ENCODE peak calls at places on chromosomes 11 and 22, in ten cellular contexts. One of them, this sample, is unnamed.

GRCh38 chr11:14443642-14444041 is 56.0 kb downstream of the COPB1 start:
- DNase-seq in coronary artery: no peak
- DNase-seq in ELR: peak
- DNase-seq in amygdala: no peak
- DNase-seq in EH: peak
- DNase-seq in HuH-7.5: no peak
- DNase-seq in ELF-1: no peak
- DNase-seq in stimulated activated naive B cell treated with anti-CD40 and anti-IgM and Interleukin-4, amounts not matched to agents 10 μg/mL and 1 μg/mL and 100 μg/mL, for 72 hours: no peak
- DNase-seq in heart right ventricle: no peak
- DNase-seq in SK-N-MC: no peak
- DNase-seq in this sample: no peak

GRCh38 chr22:44398791-44399190 is 86.0 kb upstream of the SHISAL1 start:
- DNase-seq in coronary artery: peak
- DNase-seq in heart right ventricle: peak
- DNase-seq in ELR: no peak
- DNase-seq in SK-N-MC: no peak
- DNase-seq in stimulated activated naive B cell treated with anti-CD40 and anti-IgM and Interleukin-4, amounts not matched to agents 10 μg/mL and 1 μg/mL and 100 μg/mL, for 72 hours: no peak
- DNase-seq in HuH-7.5: no peak
- DNase-seq in ELF-1: no peak
- DNase-seq in amygdala: no peak
- DNase-seq in EH: no peak
- DNase-seq in this sample: peak

GRCh38 chr11:130070829-130071205 is 1.1 kb downstream of the APLP2 start:
- DNase-seq in SK-N-MC: no peak
- DNase-seq in stimulated activated naive B cell treated with anti-CD40 and anti-IgM and Interleukin-4, amounts not matched to agents 10 μg/mL and 1 μg/mL and 100 μg/mL, for 72 hours: no peak
- DNase-seq in EH: peak
- DNase-seq in coronary artery: no peak
- DNase-seq in heart right ventricle: no peak
- DNase-seq in ELR: peak
- DNase-seq in ELF-1: no peak
- DNase-seq in amygdala: no peak
- DNase-seq in HuH-7.5: no peak
- DNase-seq in this sample: no peak

GRCh38 chr11:47981667-47982404 is 1.5 kb downstream of the PTPRJ start:
- DNase-seq in amygdala: no peak
- DNase-seq in SK-N-MC: no peak
- DNase-seq in ELF-1: peak
- DNase-seq in coronary artery: no peak
- DNase-seq in EH: no peak
- DNase-seq in ELR: no peak
- DNase-seq in stimulated activated naive B cell treated with anti-CD40 and anti-IgM and Interleukin-4, amounts not matched to agents 10 μg/mL and 1 μg/mL and 100 μg/mL, for 72 hours: no peak
- DNase-seq in heart right ventricle: peak
- DNase-seq in HuH-7.5: no peak
- DNase-seq in this sample: no peak

GRCh38 chr11:113193077-113193476 is 121.3 kb upstream of the TTC12 start:
- DNase-seq in coronary artery: no peak
- DNase-seq in heart right ventricle: no peak
- DNase-seq in stimulated activated naive B cell treated with anti-CD40 and anti-IgM and Interleukin-4, amounts not matched to agents 10 μg/mL and 1 μg/mL and 100 μg/mL, for 72 hours: no peak
- DNase-seq in HuH-7.5: no peak
- DNase-seq in EH: no peak
- DNase-seq in ELR: no peak
- DNase-seq in ELF-1: no peak
- DNase-seq in SK-N-MC: no peak
- DNase-seq in amygdala: no peak
- DNase-seq in this sample: peak

GRCh38 chr22:48342016-48342415 is 1485.7 kb downstream of the BRD1 start:
- DNase-seq in SK-N-MC: no peak
- DNase-seq in ELR: no peak
- DNase-seq in HuH-7.5: no peak
- DNase-seq in coronary artery: no peak
- DNase-seq in heart right ventricle: no peak
- DNase-seq in stimulated activated naive B cell treated with anti-CD40 and anti-IgM and Interleukin-4, amounts not matched to agents 10 μg/mL and 1 μg/mL and 100 μg/mL, for 72 hours: no peak
- DNase-seq in amygdala: no peak
- DNase-seq in ELF-1: no peak
- DNase-seq in EH: no peak
- DNase-seq in this sample: no peak

GRCh38 chr11:126766425-126766824 is 234.1 kb downstream of the KIRREL3 start:
- DNase-seq in EH: no peak
- DNase-seq in HuH-7.5: no peak
- DNase-seq in ELR: peak
- DNase-seq in stimulated activated naive B cell treated with anti-CD40 and anti-IgM and Interleukin-4, amounts not matched to agents 10 μg/mL and 1 μg/mL and 100 μg/mL, for 72 hours: no peak
- DNase-seq in heart right ventricle: no peak
- DNase-seq in ELF-1: no peak
- DNase-seq in amygdala: no peak
- DNase-seq in coronary artery: no peak
- DNase-seq in SK-N-MC: no peak
- DNase-seq in this sample: no peak

GRCh38 chr11:32172771-32173170 is 81.9 kb downstream of the RCN1 start:
- DNase-seq in HuH-7.5: no peak
- DNase-seq in stimulated activated naive B cell treated with anti-CD40 and anti-IgM and Interleukin-4, amounts not matched to agents 10 μg/mL and 1 μg/mL and 100 μg/mL, for 72 hours: no peak
- DNase-seq in ELF-1: peak
- DNase-seq in heart right ventricle: no peak
- DNase-seq in SK-N-MC: no peak
- DNase-seq in EH: peak
- DNase-seq in coronary artery: peak
- DNase-seq in amygdala: no peak
- DNase-seq in ELR: peak
- DNase-seq in this sample: no peak

GRCh38 chr11:132405728-132406127 is 1035.3 kb downstream of the NTM start:
- DNase-seq in ELF-1: peak
- DNase-seq in heart right ventricle: no peak
- DNase-seq in EH: no peak
- DNase-seq in coronary artery: no peak
- DNase-seq in SK-N-MC: no peak
- DNase-seq in amygdala: no peak
- DNase-seq in stimulated activated naive B cell treated with anti-CD40 and anti-IgM and Interleukin-4, amounts not matched to agents 10 μg/mL and 1 μg/mL and 100 μg/mL, for 72 hours: no peak
- DNase-seq in HuH-7.5: no peak
- DNase-seq in ELR: peak
- DNase-seq in this sample: no peak

GRCh38 chr11:1126491-1126926 is 31.2 kb upstream of the MUC5AC start:
- DNase-seq in HuH-7.5: no peak
- DNase-seq in ELF-1: no peak
- DNase-seq in amygdala: no peak
- DNase-seq in ELR: no peak
- DNase-seq in coronary artery: peak
- DNase-seq in SK-N-MC: no peak
- DNase-seq in heart right ventricle: no peak
- DNase-seq in EH: no peak
- DNase-seq in stimulated activated naive B cell treated with anti-CD40 and anti-IgM and Interleukin-4, amounts not matched to agents 10 μg/mL and 1 μg/mL and 100 μg/mL, for 72 hours: no peak
- DNase-seq in this sample: no peak

GRCh38 chr11:7595016-7595869 is 78.1 kb downstream of the CYB5R2 start:
- DNase-seq in coronary artery: peak
- DNase-seq in SK-N-MC: no peak
- DNase-seq in ELR: no peak
- DNase-seq in HuH-7.5: no peak
- DNase-seq in stimulated activated naive B cell treated with anti-CD40 and anti-IgM and Interleukin-4, amounts not matched to agents 10 μg/mL and 1 μg/mL and 100 μg/mL, for 72 hours: no peak
- DNase-seq in ELF-1: peak
- DNase-seq in EH: no peak
- DNase-seq in amygdala: no peak
- DNase-seq in heart right ventricle: no peak
- DNase-seq in this sample: no peak

GRCh38 chr11:107844041-107844440 is 14.5 kb downstream of the SLC35F2 start:
- DNase-seq in EH: peak
- DNase-seq in ELF-1: peak
- DNase-seq in HuH-7.5: no peak
- DNase-seq in stimulated activated naive B cell treated with anti-CD40 and anti-IgM and Interleukin-4, amounts not matched to agents 10 μg/mL and 1 μg/mL and 100 μg/mL, for 72 hours: no peak
- DNase-seq in ELR: peak
- DNase-seq in heart right ventricle: no peak
- DNase-seq in coronary artery: peak
- DNase-seq in amygdala: no peak
- DNase-seq in SK-N-MC: no peak
- DNase-seq in this sample: no peak

GRCh38 chr11:65539401-65540289 is 14.8 kb downstream of the SCYL1 start:
- DNase-seq in heart right ventricle: no peak
- DNase-seq in ELF-1: peak
- DNase-seq in coronary artery: peak
- DNase-seq in SK-N-MC: no peak
- DNase-seq in stimulated activated naive B cell treated with anti-CD40 and anti-IgM and Interleukin-4, amounts not matched to agents 10 μg/mL and 1 μg/mL and 100 μg/mL, for 72 hours: no peak
- DNase-seq in amygdala: no peak
- DNase-seq in HuH-7.5: no peak
- DNase-seq in ELR: no peak
- DNase-seq in EH: no peak
- DNase-seq in this sample: no peak

GRCh38 chr11:2794419-2794795 is 91.2 kb downstream of the CDKN1C start:
- DNase-seq in amygdala: no peak
- DNase-seq in HuH-7.5: no peak
- DNase-seq in stimulated activated naive B cell treated with anti-CD40 and anti-IgM and Interleukin-4, amounts not matched to agents 10 μg/mL and 1 μg/mL and 100 μg/mL, for 72 hours: no peak
- DNase-seq in EH: no peak
- DNase-seq in ELR: no peak
- DNase-seq in heart right ventricle: peak
- DNase-seq in SK-N-MC: no peak
- DNase-seq in coronary artery: peak
- DNase-seq in ELF-1: no peak
- DNase-seq in this sample: no peak

GRCh38 chr22:31556627-31557203 is 60.4 kb downstream of the SFI1 start:
- DNase-seq in EH: peak
- DNase-seq in ELF-1: peak
- DNase-seq in ELR: peak
- DNase-seq in stimulated activated naive B cell treated with anti-CD40 and anti-IgM and Interleukin-4, amounts not matched to agents 10 μg/mL and 1 μg/mL and 100 μg/mL, for 72 hours: no peak
- DNase-seq in amygdala: no peak
- DNase-seq in coronary artery: no peak
- DNase-seq in HuH-7.5: peak
- DNase-seq in heart right ventricle: no peak
- DNase-seq in SK-N-MC: no peak
- DNase-seq in this sample: no peak

GRCh38 chr11:67405688-67406339 is 1.9 kb downstream of the TBC1D10C start:
- DNase-seq in ELR: no peak
- DNase-seq in heart right ventricle: no peak
- DNase-seq in HuH-7.5: no peak
- DNase-seq in amygdala: no peak
- DNase-seq in stimulated activated naive B cell treated with anti-CD40 and anti-IgM and Interleukin-4, amounts not matched to agents 10 μg/mL and 1 μg/mL and 100 μg/mL, for 72 hours: no peak
- DNase-seq in EH: no peak
- DNase-seq in coronary artery: no peak
- DNase-seq in SK-N-MC: no peak
- DNase-seq in ELF-1: no peak
- DNase-seq in this sample: no peak

GRCh38 chr22:24066872-24067271 is 55.8 kb downstream of the CABIN1 start:
- DNase-seq in stimulated activated naive B cell treated with anti-CD40 and anti-IgM and Interleukin-4, amounts not matched to agents 10 μg/mL and 1 μg/mL and 100 μg/mL, for 72 hours: peak
- DNase-seq in amygdala: no peak
- DNase-seq in heart right ventricle: no peak
- DNase-seq in ELR: no peak
- DNase-seq in EH: no peak
- DNase-seq in SK-N-MC: no peak
- DNase-seq in HuH-7.5: no peak
- DNase-seq in coronary artery: peak
- DNase-seq in ELF-1: no peak
- DNase-seq in this sample: no peak

GRCh38 chr11:13942908-13943505 is 19.5 kb upstream of the SPON1 start:
- DNase-seq in coronary artery: no peak
- DNase-seq in ELF-1: no peak
- DNase-seq in SK-N-MC: no peak
- DNase-seq in ELR: peak
- DNase-seq in HuH-7.5: no peak
- DNase-seq in stimulated activated naive B cell treated with anti-CD40 and anti-IgM and Interleukin-4, amounts not matched to agents 10 μg/mL and 1 μg/mL and 100 μg/mL, for 72 hours: no peak
- DNase-seq in EH: peak
- DNase-seq in amygdala: no peak
- DNase-seq in heart right ventricle: no peak
- DNase-seq in this sample: no peak

GRCh38 chr11:107566569-107566968 is 1.0 kb upstream of the ALKBH8 start:
- DNase-seq in ELR: no peak
- DNase-seq in heart right ventricle: no peak
- DNase-seq in SK-N-MC: no peak
- DNase-seq in stimulated activated naive B cell treated with anti-CD40 and anti-IgM and Interleukin-4, amounts not matched to agents 10 μg/mL and 1 μg/mL and 100 μg/mL, for 72 hours: no peak
- DNase-seq in ELF-1: no peak
- DNase-seq in coronary artery: no peak
- DNase-seq in EH: no peak
- DNase-seq in HuH-7.5: no peak
- DNase-seq in amygdala: no peak
- DNase-seq in this sample: no peak

GRCh38 chr11:10375280-10376048 is 70.6 kb downstream of the ADM start:
- DNase-seq in stimulated activated naive B cell treated with anti-CD40 and anti-IgM and Interleukin-4, amounts not matched to agents 10 μg/mL and 1 μg/mL and 100 μg/mL, for 72 hours: no peak
- DNase-seq in SK-N-MC: no peak
- DNase-seq in coronary artery: no peak
- DNase-seq in ELF-1: peak
- DNase-seq in heart right ventricle: no peak
- DNase-seq in EH: peak
- DNase-seq in ELR: peak
- DNase-seq in HuH-7.5: no peak
- DNase-seq in amygdala: no peak
- DNase-seq in this sample: no peak

GRCh38 chr22:43829448-43829821 is 17.3 kb upstream of the EFCAB6 start:
- DNase-seq in heart right ventricle: peak
- DNase-seq in amygdala: no peak
- DNase-seq in stimulated activated naive B cell treated with anti-CD40 and anti-IgM and Interleukin-4, amounts not matched to agents 10 μg/mL and 1 μg/mL and 100 μg/mL, for 72 hours: no peak
- DNase-seq in ELR: no peak
- DNase-seq in coronary artery: no peak
- DNase-seq in HuH-7.5: no peak
- DNase-seq in EH: no peak
- DNase-seq in SK-N-MC: no peak
- DNase-seq in ELF-1: no peak
- DNase-seq in this sample: no peak

GRCh38 chr22:45223304-45224117 is 17.2 kb downstream of the KIAA0930 start:
- DNase-seq in EH: no peak
- DNase-seq in HuH-7.5: no peak
- DNase-seq in coronary artery: no peak
- DNase-seq in ELF-1: no peak
- DNase-seq in stimulated activated naive B cell treated with anti-CD40 and anti-IgM and Interleukin-4, amounts not matched to agents 10 μg/mL and 1 μg/mL and 100 μg/mL, for 72 hours: no peak
- DNase-seq in ELR: no peak
- DNase-seq in SK-N-MC: no peak
- DNase-seq in heart right ventricle: no peak
- DNase-seq in amygdala: no peak
- DNase-seq in this sample: no peak

GRCh38 chr22:17984114-17984513 is 40.2 kb downstream of the MICAL3 start:
- DNase-seq in heart right ventricle: no peak
- DNase-seq in EH: no peak
- DNase-seq in ELF-1: no peak
- DNase-seq in stimulated activated naive B cell treated with anti-CD40 and anti-IgM and Interleukin-4, amounts not matched to agents 10 μg/mL and 1 μg/mL and 100 μg/mL, for 72 hours: no peak
- DNase-seq in SK-N-MC: no peak
- DNase-seq in ELR: no peak
- DNase-seq in HuH-7.5: no peak
- DNase-seq in coronary artery: no peak
- DNase-seq in amygdala: no peak
- DNase-seq in this sample: no peak

GRCh38 chr11:77590194-77590591 is 440 bp downstream of the AQP11 start:
- DNase-seq in amygdala: peak
- DNase-seq in SK-N-MC: no peak
- DNase-seq in stimulated activated naive B cell treated with anti-CD40 and anti-IgM and Interleukin-4, amounts not matched to agents 10 μg/mL and 1 μg/mL and 100 μg/mL, for 72 hours: peak
- DNase-seq in ELF-1: peak
- DNase-seq in coronary artery: peak
- DNase-seq in HuH-7.5: peak
- DNase-seq in ELR: peak
- DNase-seq in EH: peak
- DNase-seq in heart right ventricle: peak
- DNase-seq in this sample: peak

GRCh38 chr11:91396243-91397133 is 828.1 kb upstream of the FAT3 start:
- DNase-seq in coronary artery: no peak
- DNase-seq in stimulated activated naive B cell treated with anti-CD40 and anti-IgM and Interleukin-4, amounts not matched to agents 10 μg/mL and 1 μg/mL and 100 μg/mL, for 72 hours: no peak
- DNase-seq in ELF-1: no peak
- DNase-seq in EH: no peak
- DNase-seq in HuH-7.5: peak
- DNase-seq in amygdala: no peak
- DNase-seq in SK-N-MC: no peak
- DNase-seq in heart right ventricle: no peak
- DNase-seq in ELR: no peak
- DNase-seq in this sample: no peak

GRCh38 chr11:27460158-27460565 is 12.4 kb downstream of the LGR4 start:
- DNase-seq in coronary artery: no peak
- DNase-seq in EH: no peak
- DNase-seq in heart right ventricle: no peak
- DNase-seq in HuH-7.5: no peak
- DNase-seq in stimulated activated naive B cell treated with anti-CD40 and anti-IgM and Interleukin-4, amounts not matched to agents 10 μg/mL and 1 μg/mL and 100 μg/mL, for 72 hours: no peak
- DNase-seq in ELR: no peak
- DNase-seq in ELF-1: no peak
- DNase-seq in SK-N-MC: no peak
- DNase-seq in amygdala: no peak
- DNase-seq in this sample: no peak

GRCh38 chr11:73223998-73224730 is 6.1 kb downstream of the P2RY2 start:
- DNase-seq in ELF-1: no peak
- DNase-seq in SK-N-MC: no peak
- DNase-seq in ELR: no peak
- DNase-seq in EH: no peak
- DNase-seq in heart right ventricle: no peak
- DNase-seq in coronary artery: no peak
- DNase-seq in HuH-7.5: no peak
- DNase-seq in stimulated activated naive B cell treated with anti-CD40 and anti-IgM and Interleukin-4, amounts not matched to agents 10 μg/mL and 1 μg/mL and 100 μg/mL, for 72 hours: no peak
- DNase-seq in amygdala: no peak
- DNase-seq in this sample: peak